ENCODE peak calls at places on chromosomes 12 and 14, in six cellular contexts. E is NCI-H2171; I is left cardiac atrium; K is stimulated activated CD4-positive, alpha-beta T cell treated with anti-CD3 and anti-CD28 coated beads, Interleukin-2, amount 100 ng/mL, for 4 hours; A is stimulated activated naive CD4-positive, alpha-beta T cell treated with Interleukin-2 at 50 U/mL for 16 hours; J is iris pigment epithelial cell. T is an unnamed sample.

GRCh38 chr12:12224240-12224940 is 42.5 kb downstream of the LRP6 start:
- DNase-seq in E (no peak), I (no peak), K (no peak), A (no peak), J (peak; percentile 81), T (no peak)

GRCh38 chr14:91727121-91727520 is 4.8 kb downstream of the CATSPERB start:
- DNase-seq in E (no peak), I (no peak), K (no peak), A (no peak), J (no peak), T (peak; percentile 70)

GRCh38 chr12:750356-751191 is 1.8 kb upstream of the WNK1 start:
- DNase-seq in E (no peak), I (no peak), K (no peak), A (no peak), J (no peak), T (no peak)

GRCh38 chr12:5259523-5259922 is 172.4 kb upstream of the NTF3 start:
- DNase-seq in E (no peak), I (no peak), K (no peak), A (no peak), J (no peak), T (no peak)

GRCh38 chr12:5830121-5830520 is 114.9 kb downstream of the ANO2 start:
- DNase-seq in E (no peak), I (no peak), K (no peak), A (no peak), J (no peak), T (no peak)

GRCh38 chr12:130959632-130960031 is 5.9 kb downstream of the ADGRD1 start:
- DNase-seq in E (no peak), I (no peak), K (no peak), A (no peak), J (no peak), T (no peak)

GRCh38 chr12:29164477-29165163 is 15.5 kb downstream of the FAR2 start:
- DNase-seq in E (no peak), I (no peak), K (no peak), A (no peak), J (peak; percentile 82), T (peak; percentile 85)

GRCh38 chr12:121135320-121135719 is 2.6 kb downstream of the P2RX7 start:
- DNase-seq in E (no peak), I (no peak), K (no peak), A (no peak), J (no peak), T (no peak)

GRCh38 chr12:66269757-66270383 is 32.4 kb upstream of the HELB start:
- DNase-seq in E (peak; percentile 4), I (no peak), K (no peak), A (no peak), J (peak; percentile 60), T (peak; percentile 63)

GRCh38 chr12:104115587-104115975 is 22.4 kb downstream of the NFYB start:
- DNase-seq in E (peak; percentile 6), I (no peak), K (no peak), A (no peak), J (no peak), T (no peak)

GRCh38 chr12:131803995-131804521 is 24.1 kb upstream of the MMP17 start:
- DNase-seq in E (no peak), I (no peak), K (no peak), A (no peak), J (peak; percentile 62), T (peak; percentile 45)

GRCh38 chr14:68506645-68507405 is 286.0 kb downstream of the ZFP36L1 start:
- DNase-seq in E (no peak), I (no peak), K (peak; percentile 18), A (peak; percentile 20), J (no peak), T (no peak)

GRCh38 chr14:94388027-94388895 is at the start of gene SERPINA1:
- DNase-seq in E (no peak), I (no peak), K (no peak), A (no peak), J (peak; percentile 31), T (no peak)

GRCh38 chr12:15687583-15687982 is 101.6 kb downstream of the EPS8 start:
- DNase-seq in E (no peak), I (no peak), K (no peak), A (no peak), J (no peak), T (no peak)

GRCh38 chr12:31234955-31235867 is 90.7 kb downstream of the SINHCAF start:
- DNase-seq in E (peak; percentile 70), I (peak; percentile 40), K (no peak), A (no peak), J (peak; percentile 51), T (peak; percentile 28)

GRCh38 chr14:50773632-50774541 is 57.1 kb downstream of the NIN start:
- DNase-seq in E (no peak), I (no peak), K (no peak), A (no peak), J (peak; percentile 48), T (peak; percentile 73)

GRCh38 chr12:96448287-96448686 is 41.1 kb upstream of the CFAP54 start:
- DNase-seq in E (no peak), I (no peak), K (no peak), A (no peak), J (peak; percentile 77), T (peak; percentile 83)

GRCh38 chr12:45409966-45410365 is 194.1 kb downstream of the ANO6 start:
- DNase-seq in E (no peak), I (peak; percentile 31), K (no peak), A (no peak), J (peak; percentile 58), T (peak; percentile 6)

GRCh38 chr14:76413962-76414665 is 38.2 kb downstream of the ESRRB start:
- DNase-seq in E (no peak), I (no peak), K (no peak), A (no peak), J (no peak), T (no peak)